ENCODE peak calls at places on chromosomes 2 and 18, in five cellular contexts. One of them, this sample, is unnamed.

GRCh38 chr2:190311893-190312634 is 7.6 kb downstream of the HIBCH start:
- DNase-seq in SW480: no peak
- DNase-seq in ovary: no peak
- DNase-seq in GM12865: no peak
- DNase-seq in fibroblast of the conjunctiva: no peak
- DNase-seq in this sample: no peak

GRCh38 chr2:41963661-41964525 is 83.9 kb upstream of the PKDCC start:
- DNase-seq in SW480: peak
- DNase-seq in GM12865: no peak
- DNase-seq in ovary: peak
- DNase-seq in fibroblast of the conjunctiva: peak
- DNase-seq in this sample: no peak

GRCh38 chr2:63613391-63613901 is 24.7 kb downstream of the MDH1 start:
- DNase-seq in fibroblast of the conjunctiva: no peak
- DNase-seq in SW480: no peak
- DNase-seq in GM12865: no peak
- DNase-seq in ovary: no peak
- DNase-seq in this sample: no peak

GRCh38 chr18:10928971-10929373 is 220.4 kb downstream of the PIEZO2 start:
- DNase-seq in GM12865: peak
- DNase-seq in fibroblast of the conjunctiva: no peak
- DNase-seq in SW480: peak
- DNase-seq in ovary: no peak
- DNase-seq in this sample: no peak

GRCh38 chr2:238167344-238167715 is 8.6 kb downstream of the ERFE start:
- DNase-seq in fibroblast of the conjunctiva: no peak
- DNase-seq in GM12865: no peak
- DNase-seq in SW480: no peak
- DNase-seq in ovary: no peak
- DNase-seq in this sample: no peak

GRCh38 chr2:208311954-208312353 is 45.9 kb downstream of the PIKFYVE start:
- DNase-seq in fibroblast of the conjunctiva: no peak
- DNase-seq in GM12865: peak
- DNase-seq in ovary: no peak
- DNase-seq in SW480: no peak
- DNase-seq in this sample: no peak

GRCh38 chr2:2804528-2804927 is 473.5 kb upstream of the MYT1L start:
- DNase-seq in ovary: no peak
- DNase-seq in SW480: no peak
- DNase-seq in fibroblast of the conjunctiva: no peak
- DNase-seq in GM12865: no peak
- DNase-seq in this sample: no peak

GRCh38 chr2:62923242-62923641 is 127.4 kb upstream of the OTX1 start:
- DNase-seq in ovary: no peak
- DNase-seq in SW480: no peak
- DNase-seq in fibroblast of the conjunctiva: no peak
- DNase-seq in GM12865: no peak
- DNase-seq in this sample: peak

GRCh38 chr18:11826836-11827235 is 24.4 kb upstream of the CHMP1B start:
- DNase-seq in ovary: no peak
- DNase-seq in SW480: no peak
- DNase-seq in GM12865: peak
- DNase-seq in fibroblast of the conjunctiva: no peak
- DNase-seq in this sample: no peak

GRCh38 chr2:39913648-39914456 is 134.8 kb upstream of the THUMPD2 start:
- DNase-seq in GM12865: peak
- DNase-seq in ovary: no peak
- DNase-seq in fibroblast of the conjunctiva: peak
- DNase-seq in SW480: peak
- DNase-seq in this sample: no peak

GRCh38 chr2:215782965-215783364 is 230.4 kb downstream of the MREG start:
- DNase-seq in ovary: no peak
- DNase-seq in GM12865: no peak
- DNase-seq in fibroblast of the conjunctiva: no peak
- DNase-seq in SW480: no peak
- DNase-seq in this sample: no peak

GRCh38 chr2:98509542-98510321 is 65.1 kb downstream of the INPP4A start:
- DNase-seq in GM12865: no peak
- DNase-seq in ovary: no peak
- DNase-seq in SW480: no peak
- DNase-seq in fibroblast of the conjunctiva: no peak
- DNase-seq in this sample: no peak

GRCh38 chr2:16525265-16525887 is 140.3 kb downstream of the CYRIA start:
- DNase-seq in GM12865: peak
- DNase-seq in SW480: peak
- DNase-seq in fibroblast of the conjunctiva: no peak
- DNase-seq in ovary: no peak
- DNase-seq in this sample: no peak

GRCh38 chr18:79650959-79651358 is 28.6 kb upstream of the CTDP1 start:
- DNase-seq in SW480: no peak
- DNase-seq in fibroblast of the conjunctiva: no peak
- DNase-seq in ovary: no peak
- DNase-seq in GM12865: no peak
- DNase-seq in this sample: no peak